ENCODE peak calls at places on chromosomes 13 and 19, in four cellular contexts. Y, H, T and G are unnamed samples.

GRCh38 chr13:44352671-44353070 is 21.0 kb upstream of the SERP2 start:
- DNase-seq in H (peak; percentile 18), T (no peak), Y (no peak), G (no peak)

GRCh38 chr19:4557971-4558941 is 1.2 kb downstream of the SEMA6B start:
- DNase-seq in Y (no peak), T (no peak), H (no peak), G (no peak)

GRCh38 chr13:70391678-70392077 is 283.4 kb upstream of the KLHL1 start:
- DNase-seq in H (no peak), Y (peak; percentile 67), T (no peak), G (no peak)

GRCh38 chr13:36819811-36820140 is 754 bp downstream of the RFXAP start:
- DNase-seq in H (peak; percentile 36), T (no peak), Y (no peak), G (no peak)

GRCh38 chr19:3780786-3781304 is 5.3 kb downstream of the MATK start:
- DNase-seq in H (no peak), T (no peak), Y (no peak), G (no peak)

GRCh38 chr13:44379885-44380284 is 6.3 kb downstream of the SERP2 start:
- DNase-seq in T (no peak), Y (no peak), H (no peak), G (no peak)

GRCh38 chr19:41928221-41928683 is at the start of gene ERFL:
- DNase-seq in H (no peak), T (no peak), Y (no peak), G (no peak)

GRCh38 chr19:46288896-46289588 is 7.8 kb upstream of the HIF3A start:
- DNase-seq in T (no peak), Y (no peak), H (peak; percentile 86), G (peak; percentile 32)

GRCh38 chr19:55086730-55087541 is 11.3 kb downstream of the EPS8L1 start:
- DNase-seq in T (peak; percentile 83), H (peak; percentile 84), Y (peak; percentile 88), G (peak; percentile 96)

GRCh38 chr19:18350490-18350889 is 10.1 kb downstream of the PGPEP1 start:
- DNase-seq in H (no peak), Y (no peak), T (no peak), G (no peak)

GRCh38 chr13:50033696-50034095 is 18.5 kb downstream of the KCNRG start:
- DNase-seq in H (peak; percentile 39), T (no peak), Y (no peak), G (no peak)

GRCh38 chr19:14440049-14440448 is 6.9 kb downstream of the PKN1 start:
- DNase-seq in T (no peak), H (no peak), Y (peak; percentile 61), G (peak; percentile 79)

GRCh38 chr19:28555317-28555716 is 657.6 kb downstream of the UQCRFS1 start:
- DNase-seq in T (no peak), H (no peak), Y (no peak), G (peak; percentile 7)

GRCh38 chr13:111577429-111577828 is 257.0 kb downstream of the TEX29 start:
- DNase-seq in T (no peak), Y (no peak), H (no peak), G (no peak)

GRCh38 chr13:113153810-113154748 is 4.4 kb upstream of the PROZ start:
- DNase-seq in H (peak; percentile 39), T (peak; percentile 73), Y (peak; percentile 80), G (peak; percentile 75)

GRCh38 chr13:48994731-48995130 is 19.0 kb downstream of the FNDC3A start:
- DNase-seq in H (peak; percentile 58), Y (no peak), T (no peak), G (no peak)

GRCh38 chr13:102470283-102470920 is 68.6 kb upstream of the FGF14 start:
- DNase-seq in H (no peak), Y (no peak), T (no peak), G (no peak)

GRCh38 chr19:23321953-23322549 is 71.9 kb upstream of the ZNF724 start:
- DNase-seq in T (no peak), H (no peak), Y (no peak), G (no peak)

GRCh38 chr13:40552895-40553294 is 113.5 kb downstream of the FOXO1 start:
- DNase-seq in T (no peak), H (no peak), Y (no peak), G (no peak)

GRCh38 chr13:110303644-110304043 is 3.3 kb downstream of the COL4A1 start:
- DNase-seq in H (no peak), T (no peak), Y (no peak), G (no peak)
- H3K4me1 ChIP-seq in H (peaks cover 45% of the 10 kb centered on the region), T (peaks cover 3% of the 10 kb centered on the region), Y (no peaks in the 10 kb centered on the region), G (peaks cover 23% of the 10 kb centered on the region)

DNA sequence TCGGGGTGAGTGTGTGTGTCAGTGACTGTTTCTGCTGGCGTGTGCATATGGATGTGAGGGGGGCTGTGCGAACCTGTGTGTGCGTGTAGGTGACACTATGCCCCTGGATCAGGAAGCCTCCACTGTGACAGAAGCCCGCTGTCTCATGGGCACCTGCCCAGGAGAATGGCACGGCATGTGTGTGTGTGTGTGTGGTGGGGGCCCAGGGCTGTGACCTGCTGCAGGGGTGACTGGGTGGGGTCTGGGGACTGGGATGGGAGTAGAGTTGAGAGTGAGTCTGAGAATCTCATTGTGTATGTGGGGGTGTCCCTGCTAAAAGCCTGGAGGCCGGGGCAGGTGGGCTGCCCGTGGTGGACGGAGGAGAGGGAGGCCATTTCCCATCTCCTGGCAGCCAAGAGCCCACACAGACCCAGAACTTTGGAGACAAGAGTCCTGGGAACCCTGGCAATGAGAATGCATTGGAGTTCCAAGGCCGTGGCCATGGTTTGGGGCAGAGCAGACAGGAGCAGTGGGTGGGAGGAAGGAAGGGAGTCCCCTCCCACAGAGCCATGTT is 6.4 kb upstream of the TPM4 start:
- DNase-seq in T (no peak), Y (no peak), H (no peak), G (no peak)
- H3K4me3 ChIP-seq in T (peak overlapping the region; percentile 80), Y (no peak overlapping the region), H (peak overlapping the region; percentile 63), G (no peak overlapping the region)

DNA sequence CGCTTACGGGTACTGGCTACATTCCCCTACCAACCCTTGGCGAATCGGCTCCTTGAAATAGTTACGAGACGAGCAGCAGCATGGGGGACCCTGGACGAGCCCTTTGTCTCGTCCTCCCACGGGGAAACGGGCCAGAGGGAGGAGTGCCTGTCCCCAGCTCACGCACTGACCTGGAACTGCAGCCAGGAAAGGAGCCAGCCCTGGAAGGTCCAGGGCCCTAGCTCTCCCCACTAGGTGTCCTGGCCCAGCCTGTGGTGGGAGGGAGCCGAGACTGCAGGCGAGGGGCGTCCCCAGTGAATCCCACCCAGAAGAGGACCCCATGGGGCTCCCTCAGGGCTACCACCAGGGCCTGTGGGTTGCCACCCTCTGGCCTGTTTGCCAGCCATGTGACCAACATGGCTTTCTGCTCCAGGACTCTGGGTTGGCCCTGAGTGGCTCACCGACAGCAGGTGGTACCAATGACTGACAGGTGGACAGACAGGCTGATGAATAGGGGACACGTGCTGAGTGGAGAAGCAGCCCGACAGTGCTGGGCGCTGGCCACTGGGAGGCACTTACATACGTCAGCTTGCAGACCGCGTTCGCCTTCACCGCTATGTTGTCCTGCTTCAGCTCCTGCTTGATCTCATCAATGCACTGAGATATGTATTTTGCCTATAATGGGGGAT is 13.2 kb downstream of the AP3D1 start:
- DNase-seq in Y (no peak), T (no peak), H (no peak), G (no peak)
- H3K4me1 ChIP-seq in Y (no peaks in the 10 kb centered on the region), T (no peaks in the 10 kb centered on the region), H (no peaks in the 10 kb centered on the region), G (no peaks in the 10 kb centered on the region)

DNA sequence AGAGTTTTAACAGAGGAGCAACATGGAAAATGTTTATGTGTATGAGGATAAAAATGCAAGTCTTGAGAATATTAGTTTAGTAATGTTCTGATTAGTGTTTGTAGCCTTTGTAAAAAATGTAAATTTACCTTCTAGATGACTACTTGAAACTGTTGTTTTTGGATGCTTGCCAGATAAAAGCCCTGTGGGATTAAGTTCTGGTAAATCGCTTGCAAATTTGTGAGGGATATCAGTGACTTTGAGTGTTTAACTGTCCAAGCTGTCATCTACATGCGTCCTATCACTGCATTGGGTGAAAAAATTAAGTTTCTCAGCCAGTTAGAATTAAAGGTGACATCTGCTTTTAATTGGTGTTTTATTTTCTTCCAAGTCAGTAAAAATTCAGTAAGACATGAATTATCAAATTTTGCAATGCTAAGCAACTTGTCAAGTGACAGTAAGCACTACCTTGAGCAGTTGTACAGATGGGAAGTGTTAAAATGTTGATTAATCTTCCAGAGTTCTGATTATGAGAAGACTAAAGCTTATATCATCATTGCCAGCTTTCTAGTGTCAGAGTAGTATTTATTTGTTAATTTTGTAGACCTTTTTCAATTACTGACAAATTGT is 88.0 kb downstream of the PCCA start:
- DNase-seq in H (peak; percentile 51), T (no peak), Y (no peak), G (no peak)
- H3K4me3 ChIP-seq in H (no peak overlapping the region), T (no peak overlapping the region), Y (no peak overlapping the region), G (no peak overlapping the region)

GRCh38 chr19:2529473-2529918 is 53.6 kb downstream of the GADD45B start:
- DNase-seq in T (peak; percentile 68), H (peak; percentile 74), Y (no peak), G (no peak)

GRCh38 chr19:2527716-2528115 is 51.8 kb downstream of the GADD45B start:
- DNase-seq in T (no peak), H (no peak), Y (no peak), G (no peak)

GRCh38 chr19:2524840-2525723 is 49.2 kb downstream of the GADD45B start:
- DNase-seq in T (no peak), Y (no peak), H (peak; percentile 56), G (no peak)

GRCh38 chr19:2528543-2529173 is 52.7 kb downstream of the GADD45B start:
- DNase-seq in H (no peak), Y (no peak), T (peak; percentile 85), G (peak; percentile 62)

DNA sequence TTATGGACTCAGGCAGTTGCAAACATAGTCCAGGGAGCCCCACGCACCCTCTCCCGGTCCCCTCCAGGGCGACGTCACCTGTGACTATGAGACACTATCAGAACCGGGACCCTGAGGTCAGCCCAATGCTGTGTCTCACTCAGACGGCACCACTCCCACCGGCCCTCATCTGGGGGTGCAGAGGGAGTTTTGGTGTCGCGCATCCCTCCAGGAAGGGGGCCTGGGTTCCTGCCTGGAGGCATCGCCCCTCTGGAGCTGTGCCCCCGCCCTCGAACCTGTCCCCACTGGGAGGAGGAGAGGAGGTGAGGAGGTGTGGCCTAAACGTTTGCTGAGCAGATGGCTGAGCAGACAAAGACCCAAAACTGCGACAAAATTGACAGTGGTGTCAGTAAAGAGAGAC is 51.2 kb downstream of the GADD45B start:
- DNase-seq in Y (no peak), H (no peak), T (no peak), G (no peak)
- H3K4me1 ChIP-seq in Y (no peaks in the 10 kb centered on the region), H (peaks cover 39% of the 10 kb centered on the region), T (no peaks in the 10 kb centered on the region), G (no peaks in the 10 kb centered on the region)